ENCODE peak calls at places on chromosomes 11 and 22, in nine cellular contexts. E is HCT116, H is H9, Y is fibroblast of lung, J is GM06990, S is A549, C is mucosa of descending colon, U is AG04449, A is breast epithelium. Z is an unnamed sample.

GRCh38 chr11:95816037-95816436 is 25.7 kb downstream of the CEP57 start:
- DNase-seq in E (no peak), S (no peak), C (no peak), A (no peak), Y (no peak), U (no peak), H (no peak), J (peak), Z (no peak)

GRCh38 chr22:44289429-44290171 is 23.2 kb downstream of the SHISAL1 start:
- DNase-seq in C (no peak), Y (peak), A (no peak), E (no peak), H (peak), U (no peak), J (no peak), S (no peak), Z (no peak)

GRCh38 chr22:17910561-17911311 is 113.6 kb downstream of the MICAL3 start:
- DNase-seq in C (no peak), S (peak), A (no peak), U (peak), Y (peak), H (peak), J (no peak), E (no peak), Z (no peak)

GRCh38 chr11:132780051-132780450 is 752.2 kb downstream of the OPCML start:
- DNase-seq in U (no peak), A (no peak), Y (no peak), C (no peak), S (no peak), E (no peak), H (no peak), J (no peak), Z (no peak)

GRCh38 chr22:26502688-26503561 is 9.3 kb downstream of the TFIP11 start:
- DNase-seq in H (peak), S (no peak), J (peak), A (no peak), C (no peak), E (no peak), U (no peak), Y (peak), Z (peak)

GRCh38 chr22:43448048-43448447 is 36.2 kb downstream of the MPPED1 start:
- DNase-seq in S (no peak), J (no peak), C (no peak), Y (no peak), U (no peak), A (no peak), H (peak), E (no peak), Z (no peak)

GRCh38 chr11:28089378-28089777 is 18.6 kb downstream of the KIF18A start:
- DNase-seq in H (no peak), A (no peak), C (no peak), J (no peak), U (no peak), E (no peak), Y (peak), S (no peak), Z (no peak)

GRCh38 chr11:63747006-63747405 is 21.6 kb downstream of the ZFTA start:
- DNase-seq in U (peak), J (no peak), H (no peak), Y (no peak), E (no peak), S (no peak), C (no peak), A (no peak), Z (no peak)

GRCh38 chr22:35043251-35043931 is 22.6 kb upstream of the ISX start:
- DNase-seq in S (no peak), J (no peak), C (no peak), E (no peak), H (no peak), Y (no peak), A (no peak), U (no peak), Z (peak)

GRCh38 chr11:119589011-119589410 is 140.0 kb downstream of the NECTIN1 start:
- DNase-seq in Y (no peak), S (no peak), E (no peak), J (no peak), C (no peak), A (no peak), H (no peak), U (no peak), Z (no peak)

GRCh38 chr11:97487387-97487786 is 1097.6 kb downstream of the JRKL start:
- DNase-seq in A (no peak), Y (no peak), H (no peak), S (no peak), U (no peak), E (no peak), C (no peak), J (no peak), Z (no peak)

GRCh38 chr11:62611705-62612365 is 740 bp downstream of the EML3 start:
- DNase-seq in J (peak), E (no peak), H (peak), U (no peak), C (peak), Y (peak), S (peak), A (no peak), Z (peak)

GRCh38 chr11:11025087-11025486 is 167.2 kb upstream of the ZBED5 start:
- DNase-seq in H (no peak), S (no peak), A (no peak), E (no peak), Y (peak), J (no peak), C (no peak), U (no peak), Z (no peak)

GRCh38 chr11:68542617-68543016 is 82.1 kb downstream of the PPP6R3 start:
- DNase-seq in H (no peak), C (no peak), J (no peak), A (no peak), U (peak), Y (peak), S (no peak), E (no peak), Z (no peak)

GRCh38 chr11:63564785-63565350 is 1.7 kb upstream of the PLAAT2 start:
- DNase-seq in H (no peak), C (peak), A (no peak), S (no peak), E (no peak), U (no peak), Y (no peak), J (no peak), Z (no peak)

GRCh38 chr11:34358666-34359547 is 1.1 kb upstream of the ABTB2 start:
- DNase-seq in H (peak), Y (peak), U (no peak), J (peak), E (peak), S (peak), A (no peak), C (peak), Z (peak)

GRCh38 chr22:19576460-19577421 is 52.5 kb upstream of the CLDN5 start:
- DNase-seq in S (no peak), A (no peak), C (no peak), H (peak), J (peak), U (no peak), Y (peak), E (no peak), Z (peak)

GRCh38 chr22:37207981-37208380 is 4.3 kb downstream of the SSTR3 start:
- DNase-seq in S (no peak), E (no peak), C (no peak), A (peak), U (no peak), J (no peak), Y (no peak), H (no peak), Z (no peak)

GRCh38 chr11:46305295-46305694 is 27.8 kb downstream of the CREB3L1 start:
- DNase-seq in E (no peak), S (no peak), J (no peak), A (no peak), C (no peak), U (no peak), H (no peak), Y (no peak), Z (no peak)

GRCh38 chr22:19059481-19060278 is 62.5 kb downstream of the DGCR2 start:
- DNase-seq in J (no peak), C (no peak), Y (no peak), A (no peak), U (no peak), E (no peak), H (no peak), S (no peak), Z (no peak)

GRCh38 chr11:86617502-86617901 is 54.9 kb downstream of the ME3 start:
- DNase-seq in A (no peak), J (no peak), Y (peak), S (no peak), H (no peak), C (no peak), E (no peak), U (no peak), Z (no peak)

GRCh38 chr11:44564653-44565007 is 833 bp upstream of the CD82 start:
- DNase-seq in H (peak), C (peak), Y (peak), U (peak), A (peak), J (no peak), S (peak), E (no peak), Z (no peak)

GRCh38 chr11:47333526-47333845 is 19.0 kb downstream of the MYBPC3 start:
- DNase-seq in S (no peak), C (no peak), A (no peak), E (no peak), H (no peak), U (no peak), J (no peak), Y (no peak), Z (no peak)

DNA sequence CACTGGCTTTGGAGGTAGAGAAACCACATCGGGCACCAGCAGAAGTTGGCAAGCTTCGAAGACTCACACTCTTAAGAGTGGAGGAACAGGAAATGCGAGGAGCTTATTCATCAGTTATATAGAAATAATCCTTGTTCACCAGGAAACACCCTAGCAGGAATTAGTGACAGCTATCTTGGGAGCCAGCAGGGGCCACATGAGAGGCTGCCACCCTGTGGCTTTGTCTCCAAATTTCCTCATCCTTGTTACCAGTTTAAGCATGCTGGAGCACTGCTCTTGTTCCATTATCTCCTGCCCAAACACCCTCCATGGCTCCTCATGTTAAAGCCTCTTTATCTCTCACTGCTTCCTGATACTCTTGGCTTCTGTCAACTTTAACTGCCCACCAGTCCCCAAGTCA is 131.0 kb downstream of the PLEKHA7 start:
- DNase-seq in H (no peak), Y (no peak), U (no peak), S (no peak), J (no peak), A (no peak), E (peak), C (no peak), Z (no peak)
- TF ChIP-seq CTCF in H (peak), Y (no peak), U (no peak), S (no peak), J (no peak), A (no peak), E (peak), C (no peak), Z (peak)

DNA sequence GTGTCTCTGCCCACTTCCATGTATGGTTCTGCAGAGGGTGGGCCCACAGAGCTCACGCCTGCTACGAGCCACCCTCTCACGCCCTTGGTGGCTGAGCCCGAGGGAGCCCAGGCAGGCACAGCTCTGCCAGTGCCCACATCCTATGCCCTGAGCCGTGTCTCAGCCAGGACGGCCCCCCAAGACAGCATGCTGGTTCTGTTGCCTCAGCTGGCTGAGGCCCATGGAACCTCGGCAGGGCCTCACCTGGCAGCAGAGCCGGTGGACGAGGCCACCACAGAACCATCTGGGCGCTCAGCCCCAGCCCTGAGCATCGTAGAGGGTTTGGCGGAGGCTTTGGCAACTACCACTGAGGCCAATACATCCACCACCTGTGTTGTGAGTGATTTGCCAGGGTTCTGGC is 64.0 kb downstream of the OTOG start:
- DNase-seq in A (no peak), U (no peak), J (no peak), H (no peak), S (no peak), Y (no peak), C (no peak), E (no peak), Z (no peak)
- TF ChIP-seq CTCF in A (no peak), U (no peak), J (no peak), H (no peak), S (no peak), Y (no peak), C (no peak), E (no peak), Z (no peak)

DNA sequence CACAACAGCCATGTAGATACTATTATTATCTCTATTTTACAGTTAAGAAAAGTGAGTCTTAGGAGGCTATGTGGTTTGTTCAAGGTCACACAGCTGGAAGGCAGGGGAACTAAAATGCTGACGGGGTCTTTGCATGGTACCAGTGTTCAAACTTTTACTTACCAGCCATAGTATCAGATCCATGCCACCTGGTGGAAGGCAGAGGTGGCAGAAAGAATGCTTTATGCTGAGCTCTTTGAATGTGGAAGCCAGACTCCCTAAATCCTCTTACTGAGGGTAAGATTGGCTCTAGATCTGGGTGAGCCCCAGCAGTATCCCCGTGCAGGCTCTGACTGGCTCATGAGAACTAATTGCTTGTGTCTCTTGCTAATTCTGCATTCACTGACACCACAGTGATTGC is 54.3 kb upstream of the NAV2 start:
- DNase-seq in H (no peak), C (no peak), A (no peak), J (no peak), Y (no peak), S (no peak), U (no peak), E (no peak), Z (no peak)
- TF ChIP-seq CTCF in H (peak), C (no peak), A (no peak), J (peak), Y (peak), S (no peak), U (peak), E (peak), Z (no peak)

DNA sequence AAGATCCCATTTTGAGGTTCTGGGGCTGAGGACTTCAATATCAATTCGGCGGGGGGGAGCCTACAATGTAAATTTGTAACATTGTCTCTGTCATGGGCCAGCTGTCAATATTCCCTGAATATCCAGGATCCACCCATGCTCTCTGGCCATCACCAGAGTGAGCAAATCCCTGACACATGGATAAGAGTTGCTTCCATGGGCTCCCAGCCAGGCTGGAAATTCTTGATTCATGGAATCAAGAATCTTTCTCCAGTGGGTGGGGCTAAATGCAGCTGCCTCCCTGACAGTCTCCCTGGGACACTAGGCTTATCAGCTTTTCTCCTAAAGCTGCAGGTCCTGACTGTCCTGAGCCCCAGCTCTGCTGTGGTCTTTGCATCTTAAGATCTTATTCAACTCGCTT is 86.9 kb upstream of the IGLL5 start:
- DNase-seq in J (no peak), H (no peak), A (no peak), C (no peak), Y (no peak), S (no peak), U (no peak), E (no peak), Z (no peak)
- TF ChIP-seq CTCF in J (no peak), H (no peak), A (no peak), C (no peak), Y (no peak), S (no peak), U (no peak), E (no peak), Z (no peak)

Z was measured in GM13977.